ENCODE peak calls at places on chromosome 21, in four cellular contexts. E is OCI-LY7, X is heart right ventricle, T is mesenteric fat pad. I is an unnamed sample.
A peak's percentile ranks its signal among the peaks of the same experiment; 100 is the strongest.

GRCh38 chr21:46142581-46143473 is 12.6 kb downstream of the FTCD start:
- DNase-seq in T (no peak), X (no peak), E (no peak), I (no peak)

GRCh38 chr21:26966360-26966977 is 419 bp downstream of the ADAMTS5 start:
- DNase-seq in E (no peak), T (no peak), X (no peak), I (no peak)

GRCh38 chr21:34534522-34534921 is 22.5 kb upstream of the KCNE1 start:
- DNase-seq in E (no peak), X (no peak), T (no peak), I (no peak)

GRCh38 chr21:36891692-36892091 is 74.8 kb downstream of the HLCS start:
- DNase-seq in X (no peak), E (no peak), T (no peak), I (no peak)

GRCh38 chr21:33855190-33855589 is 60.4 kb downstream of the ATP5PO start:
- DNase-seq in X (no peak), E (peak; percentile 4), T (no peak), I (peak; percentile 78)

GRCh38 chr21:44057055-44057454 is 44.9 kb downstream of the TRAPPC10 start:
- DNase-seq in X (no peak), E (no peak), T (no peak), I (no peak)

GRCh38 chr21:37445228-37445627 is 78.7 kb downstream of the DYRK1A start:
- DNase-seq in X (no peak), T (no peak), E (no peak), I (no peak)

GRCh38 chr21:40128891-40129290 is 261.7 kb downstream of the PCP4 start:
- DNase-seq in T (no peak), X (no peak), E (no peak), I (no peak)

GRCh38 chr21:15531986-15532385 is 197.8 kb upstream of the USP25 start:
- DNase-seq in T (no peak), E (no peak), X (no peak), I (no peak)

GRCh38 chr21:25735895-25736597 is 1.3 kb downstream of the GABPA start:
- DNase-seq in X (no peak), E (peak; percentile 32), T (no peak), I (no peak)

GRCh38 chr21:35853321-35853922 is 206.9 kb downstream of the SETD4 start:
- DNase-seq in T (no peak), X (no peak), E (no peak), I (no peak)

GRCh38 chr21:45154511-45155508 is 80.4 kb downstream of the ADARB1 start:
- DNase-seq in T (peak; percentile 69), E (no peak), X (no peak), I (peak; percentile 74)

GRCh38 chr21:25980710-25981109 is 189.9 kb downstream of the APP start:
- DNase-seq in T (no peak), X (no peak), E (no peak), I (no peak)

GRCh38 chr21:45228656-45229240 is 58.9 kb downstream of the POFUT2 start:
- DNase-seq in X (no peak), T (no peak), E (no peak), I (no peak)

GRCh38 chr21:26804895-26805609 is 40.2 kb downstream of the ADAMTS1 start:
- DNase-seq in X (no peak), T (no peak), E (no peak), I (no peak)

GRCh38 chr21:38751379-38752050 is 54.2 kb upstream of the ETS2 start:
- DNase-seq in X (peak; percentile 47), T (no peak), E (no peak), I (no peak)

GRCh38 chr21:16587141-16587570 is 857.4 kb downstream of the USP25 start:
- DNase-seq in X (peak; percentile 50), T (no peak), E (no peak), I (peak; percentile 66)

GRCh38 chr21:35616090-35616489 is 444.2 kb downstream of the SETD4 start:
- DNase-seq in E (peak; percentile 5), T (no peak), X (no peak), I (no peak)

GRCh38 chr21:38299651-38300050 is 42.9 kb downstream of the KCNJ15 start:
- DNase-seq in X (no peak), T (no peak), E (no peak), I (no peak)

GRCh38 chr21:41993744-41994143 is 16.4 kb downstream of the ZBTB21 start:
- DNase-seq in X (no peak), T (no peak), E (no peak), I (no peak)

GRCh38 chr21:43361493-43362296 is 65.2 kb downstream of the SIK1 start:
- DNase-seq in X (peak; percentile 79), E (peak; percentile 89), T (no peak), I (no peak)

GRCh38 chr21:35303085-35303484 is 254.0 kb upstream of the RUNX1 start:
- DNase-seq in X (no peak), E (no peak), T (no peak), I (no peak)

GRCh38 chr21:39381009-39381408 is 32.1 kb upstream of the HMGN1 start:
- DNase-seq in E (no peak), T (no peak), X (no peak), I (no peak)